ENCODE peak calls at places on chromosome 13, in seven cellular contexts. P is OCI-LY7, I is GM23248, Z is GM23338, K is hepatocyte, Y is HCT116, S is SK-N-SH. A is an unnamed sample.

GRCh38 chr13:111506131-111506530 is 185.7 kb downstream of the TEX29 start:
- DNase-seq in P (no peak), I (no peak), Z (no peak), K (no peak), Y (no peak), S (no peak), A (no peak)

GRCh38 chr13:20190481-20191310 is 2.0 kb downstream of the GJB2 start:
- DNase-seq in P (no peak), I (peak; percentile 89), Z (no peak), K (no peak), Y (no peak), S (no peak), A (no peak)

GRCh38 chr13:109816979-109817275 is 30.5 kb upstream of the IRS2 start:
- DNase-seq in P (no peak), I (peak; percentile 44), Z (no peak), K (no peak), Y (no peak), S (no peak), A (no peak)

GRCh38 chr13:39417131-39417530 is 185.9 kb downstream of the LHFPL6 start:
- DNase-seq in P (peak; percentile 39), I (peak; percentile 22), Z (peak; percentile 77), K (no peak), Y (no peak), S (peak; percentile 18), A (no peak)

GRCh38 chr13:28000567-28000966 is 12.1 kb upstream of the URAD start:
- DNase-seq in P (no peak), I (no peak), Z (peak; percentile 49), K (no peak), Y (no peak), S (no peak), A (no peak)

GRCh38 chr13:26406791-26407190 is 150.7 kb upstream of the WASF3 start:
- DNase-seq in P (no peak), I (peak; percentile 4), Z (no peak), K (no peak), Y (no peak), S (no peak), A (no peak)

GRCh38 chr13:28851422-28851821 is 31.3 kb downstream of the MTUS2 start:
- DNase-seq in P (no peak), I (no peak), Z (no peak), K (no peak), Y (no peak), S (no peak), A (no peak)

GRCh38 chr13:64938660-64939059 is 2291.5 kb downstream of the PCDH9 start:
- DNase-seq in P (no peak), I (no peak), Z (no peak), K (no peak), Y (no peak), S (no peak), A (no peak)

GRCh38 chr13:25249001-25249543 is 38.2 kb downstream of the MTMR6 start:
- DNase-seq in P (peak; percentile 49), I (peak; percentile 85), Z (peak; percentile 68), K (peak; percentile 43), Y (no peak), S (peak; percentile 22), A (peak; percentile 51)

GRCh38 chr13:35470671-35471465 is 5.6 kb downstream of the MAB21L1 start:
- DNase-seq in P (no peak), I (peak; percentile 88), Z (peak; percentile 87), K (peak; percentile 64), Y (no peak), S (peak; percentile 80), A (no peak)

GRCh38 chr13:49419292-49419691 is 24.6 kb downstream of the CAB39L start:
- DNase-seq in P (no peak), I (peak; percentile 59), Z (no peak), K (no peak), Y (no peak), S (no peak), A (no peak)

GRCh38 chr13:41696163-41697003 is 239.0 kb downstream of the RGCC start:
- DNase-seq in P (peak; percentile 14), I (peak; percentile 85), Z (peak; percentile 63), K (peak; percentile 60), Y (peak; percentile 61), S (no peak), A (no peak)

GRCh38 chr13:110209950-110210603 is 96.9 kb downstream of the COL4A1 start:
- DNase-seq in P (no peak), I (no peak), Z (no peak), K (no peak), Y (no peak), S (no peak), A (no peak)

GRCh38 chr13:74253161-74253560 is 119.0 kb upstream of the KLF12 start:
- DNase-seq in P (no peak), I (no peak), Z (no peak), K (no peak), Y (no peak), S (no peak), A (no peak)

GRCh38 chr13:79486433-79487188 is 5.7 kb downstream of the NDFIP2 start:
- DNase-seq in P (no peak), I (no peak), Z (no peak), K (no peak), Y (no peak), S (no peak), A (no peak)
- H3K79me2 ChIP-seq in P (no peaks in the 10 kb centered on the region), I (peaks cover 91% of the 10 kb centered on the region), Z (peaks cover 99% of the 10 kb centered on the region), K (peaks cover 89% of the 10 kb centered on the region), Y (peaks cover 100% of the 10 kb centered on the region), S (peaks cover 86% of the 10 kb centered on the region), A (peaks cover 16% of the 10 kb centered on the region)

DNA sequence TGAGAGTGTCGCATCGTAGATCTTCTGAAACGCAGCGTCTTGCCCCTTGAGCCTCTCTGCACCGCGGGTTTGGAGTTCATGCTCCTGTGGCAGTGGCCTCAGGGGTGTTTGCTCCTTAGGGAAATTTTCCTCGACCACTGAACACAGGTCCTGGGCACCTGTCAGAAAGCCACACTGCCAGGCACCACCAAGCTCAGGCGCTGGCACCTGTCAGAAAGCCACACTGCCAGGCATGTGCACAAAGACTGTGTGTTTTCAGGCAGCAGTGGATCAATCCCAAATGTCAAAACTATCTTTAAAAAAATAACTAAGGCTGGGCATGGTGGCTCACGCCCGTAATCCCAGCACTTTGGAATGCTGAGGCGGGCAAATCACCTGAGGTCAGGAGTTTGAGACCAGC is 87.1 kb downstream of the ATP11A start:
- DNase-seq in P (no peak), I (no peak), Z (no peak), K (no peak), Y (no peak), S (peak; percentile 11), A (no peak)
- H3K9me2 ChIP-seq in P (no peaks in the 10 kb centered on the region), I (no peaks in the 10 kb centered on the region), Z (no peaks in the 10 kb centered on the region), K (no peaks in the 10 kb centered on the region), Y (no peaks in the 10 kb centered on the region), S (no peaks in the 10 kb centered on the region), A (no peaks in the 10 kb centered on the region)

DNA sequence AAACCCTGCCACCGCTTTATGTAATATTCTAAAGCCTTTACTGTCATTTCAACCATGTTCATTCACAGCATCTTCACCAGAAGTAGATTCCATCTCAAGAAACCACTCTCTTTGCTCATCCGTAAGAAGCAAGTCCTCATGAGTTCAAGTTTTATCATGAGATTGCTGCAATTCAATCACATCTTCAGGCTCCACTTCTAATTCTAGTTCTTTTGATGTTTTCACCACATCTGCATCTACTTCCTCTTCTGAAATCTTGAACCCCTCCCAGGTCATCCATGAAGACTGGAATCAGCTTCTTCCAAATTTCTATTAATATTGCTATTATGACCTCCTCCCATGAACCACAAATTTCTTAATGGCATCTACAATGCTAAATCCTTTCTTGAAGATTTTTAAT is 83.9 kb downstream of the FOXO1 start:
- DNase-seq in P (peak; percentile 61), I (no peak), Z (no peak), K (no peak), Y (no peak), S (no peak), A (no peak)
- H3K79me2 ChIP-seq in P (peaks cover 96% of the 10 kb centered on the region), I (no peaks in the 10 kb centered on the region), Z (peaks cover 100% of the 10 kb centered on the region), K (peaks cover 91% of the 10 kb centered on the region), Y (no peaks in the 10 kb centered on the region), S (peaks cover 11% of the 10 kb centered on the region), A (peaks cover 99% of the 10 kb centered on the region)

GRCh38 chr13:93289047-93289446 is 62.4 kb downstream of the GPC6 start:
- DNase-seq in P (no peak), I (peak; percentile 22), Z (no peak), K (no peak), Y (no peak), S (no peak), A (no peak)

GRCh38 chr13:93286047-93286446 is 59.4 kb downstream of the GPC6 start:
- DNase-seq in P (no peak), I (no peak), Z (no peak), K (no peak), Y (no peak), S (no peak), A (no peak)

GRCh38 chr13:93289842-93290241 is 63.2 kb downstream of the GPC6 start:
- DNase-seq in P (no peak), I (peak; percentile 16), Z (no peak), K (no peak), Y (no peak), S (no peak), A (no peak)

GRCh38 chr13:93293716-93294115 is 67.1 kb downstream of the GPC6 start:
- DNase-seq in P (no peak), I (no peak), Z (no peak), K (no peak), Y (no peak), S (no peak), A (no peak)

GRCh38 chr13:93290503-93290902 is 63.9 kb downstream of the GPC6 start:
- DNase-seq in P (no peak), I (peak; percentile 38), Z (no peak), K (peak; percentile 12), Y (no peak), S (no peak), A (no peak)
- H3K9me2 ChIP-seq in P (no peaks in the 10 kb centered on the region), I (no peaks in the 10 kb centered on the region), Z (no peaks in the 10 kb centered on the region), K (no peaks in the 10 kb centered on the region), Y (no peaks in the 10 kb centered on the region), S (no peaks in the 10 kb centered on the region), A (no peaks in the 10 kb centered on the region)

GRCh38 chr13:46622918-46623256 is 69.9 kb downstream of the LRCH1 start:
- DNase-seq in P (peak; percentile 25), I (peak; percentile 94), Z (no peak), K (peak; percentile 73), Y (no peak), S (peak; percentile 71), A (peak; percentile 22)

GRCh38 chr13:46622013-46622917 is 69.3 kb downstream of the LRCH1 start:
- DNase-seq in P (peak; percentile 20), I (no peak), Z (no peak), K (no peak), Y (no peak), S (no peak), A (peak; percentile 16)

GRCh38 chr13:46624353-46624752 is 71.4 kb downstream of the LRCH1 start:
- DNase-seq in P (no peak), I (no peak), Z (no peak), K (no peak), Y (no peak), S (no peak), A (no peak)

GRCh38 chr13:46627462-46627861 is 74.5 kb downstream of the LRCH1 start:
- DNase-seq in P (no peak), I (no peak), Z (no peak), K (no peak), Y (no peak), S (no peak), A (no peak)

GRCh38 chr13:46624821-46625220 is 71.9 kb downstream of the LRCH1 start:
- DNase-seq in P (no peak), I (no peak), Z (no peak), K (no peak), Y (no peak), S (no peak), A (peak; percentile 27)
- H3K79me2 ChIP-seq in P (peaks cover 94% of the 10 kb centered on the region), I (peaks cover 95% of the 10 kb centered on the region), Z (peaks cover 66% of the 10 kb centered on the region), K (peaks cover 91% of the 10 kb centered on the region), Y (peaks cover 70% of the 10 kb centered on the region), S (peaks cover 88% of the 10 kb centered on the region), A (no peaks in the 10 kb centered on the region)

A was measured in Karpas-422.